ENCODE peak calls at places on chromosomes 5 and 9, in seven cellular contexts. One of them, this sample, is unnamed.

GRCh38 chr5:81344736-81345135 is 43.3 kb downstream of the ZCCHC9 start:
- DNase-seq in kidney: no peak
- DNase-seq in stromal cell of bone marrow: no peak
- DNase-seq in NCI-H187 treated with DMSO at 0.1 percent for 48 hours: no peak
- DNase-seq in activated CD8-positive, alpha-beta memory T cell treated with anti-CD3 and anti-CD28 coated beads, Interleukin-2, amount 50 U/mL, for 48 hours: no peak
- DNase-seq in activated gamma-delta T cell treated with Interleukin-2 at 50 U/mL for 16 hours: no peak
- DNase-seq in stimulated activated CD4-positive, alpha-beta T cell treated with anti-CD3 and anti-CD28 coated beads, Interleukin-15, amount 100 ng/mL, for 1 hour: no peak
- DNase-seq in this sample: no peak

GRCh38 chr9:93288341-93288740 is 104.4 kb downstream of the WNK2 start:
- DNase-seq in kidney: no peak
- DNase-seq in stromal cell of bone marrow: no peak
- DNase-seq in NCI-H187 treated with DMSO at 0.1 percent for 48 hours: no peak
- DNase-seq in activated CD8-positive, alpha-beta memory T cell treated with anti-CD3 and anti-CD28 coated beads, Interleukin-2, amount 50 U/mL, for 48 hours: no peak
- DNase-seq in activated gamma-delta T cell treated with Interleukin-2 at 50 U/mL for 16 hours: no peak
- DNase-seq in stimulated activated CD4-positive, alpha-beta T cell treated with anti-CD3 and anti-CD28 coated beads, Interleukin-15, amount 100 ng/mL, for 1 hour: no peak
- DNase-seq in this sample: no peak

GRCh38 chr5:134590992-134591659 is 41.5 kb downstream of the SAR1B start:
- DNase-seq in kidney: no peak
- DNase-seq in stromal cell of bone marrow: no peak
- DNase-seq in NCI-H187 treated with DMSO at 0.1 percent for 48 hours: no peak
- DNase-seq in activated CD8-positive, alpha-beta memory T cell treated with anti-CD3 and anti-CD28 coated beads, Interleukin-2, amount 50 U/mL, for 48 hours: peak; percentile 81
- DNase-seq in activated gamma-delta T cell treated with Interleukin-2 at 50 U/mL for 16 hours: no peak
- DNase-seq in stimulated activated CD4-positive, alpha-beta T cell treated with anti-CD3 and anti-CD28 coated beads, Interleukin-15, amount 100 ng/mL, for 1 hour: no peak
- DNase-seq in this sample: no peak

GRCh38 chr5:159094745-159095144 is 5.0 kb downstream of the EBF1 start:
- DNase-seq in kidney: peak; percentile 85
- DNase-seq in stromal cell of bone marrow: peak; percentile 89
- DNase-seq in NCI-H187 treated with DMSO at 0.1 percent for 48 hours: peak; percentile 75
- DNase-seq in activated CD8-positive, alpha-beta memory T cell treated with anti-CD3 and anti-CD28 coated beads, Interleukin-2, amount 50 U/mL, for 48 hours: no peak
- DNase-seq in activated gamma-delta T cell treated with Interleukin-2 at 50 U/mL for 16 hours: peak; percentile 62
- DNase-seq in stimulated activated CD4-positive, alpha-beta T cell treated with anti-CD3 and anti-CD28 coated beads, Interleukin-15, amount 100 ng/mL, for 1 hour: no peak
- DNase-seq in this sample: peak; percentile 76

GRCh38 chr9:35905912-35906679 is at the start of gene HRCT1:
- DNase-seq in kidney: peak; percentile 97
- DNase-seq in stromal cell of bone marrow: peak; percentile 93
- DNase-seq in NCI-H187 treated with DMSO at 0.1 percent for 48 hours: no peak
- DNase-seq in activated CD8-positive, alpha-beta memory T cell treated with anti-CD3 and anti-CD28 coated beads, Interleukin-2, amount 50 U/mL, for 48 hours: no peak
- DNase-seq in activated gamma-delta T cell treated with Interleukin-2 at 50 U/mL for 16 hours: no peak
- DNase-seq in stimulated activated CD4-positive, alpha-beta T cell treated with anti-CD3 and anti-CD28 coated beads, Interleukin-15, amount 100 ng/mL, for 1 hour: no peak
- DNase-seq in this sample: peak; percentile 80

GRCh38 chr5:17294639-17295311 is 77.3 kb downstream of the BASP1 start:
- DNase-seq in kidney: no peak
- DNase-seq in stromal cell of bone marrow: no peak
- DNase-seq in NCI-H187 treated with DMSO at 0.1 percent for 48 hours: no peak
- DNase-seq in activated CD8-positive, alpha-beta memory T cell treated with anti-CD3 and anti-CD28 coated beads, Interleukin-2, amount 50 U/mL, for 48 hours: no peak
- DNase-seq in activated gamma-delta T cell treated with Interleukin-2 at 50 U/mL for 16 hours: no peak
- DNase-seq in stimulated activated CD4-positive, alpha-beta T cell treated with anti-CD3 and anti-CD28 coated beads, Interleukin-15, amount 100 ng/mL, for 1 hour: no peak
- DNase-seq in this sample: no peak

GRCh38 chr9:132768932-132769894 is 98.9 kb downstream of the GTF3C4 start:
- DNase-seq in kidney: no peak
- DNase-seq in stromal cell of bone marrow: peak; percentile 40
- DNase-seq in NCI-H187 treated with DMSO at 0.1 percent for 48 hours: no peak
- DNase-seq in activated CD8-positive, alpha-beta memory T cell treated with anti-CD3 and anti-CD28 coated beads, Interleukin-2, amount 50 U/mL, for 48 hours: peak; percentile 77
- DNase-seq in activated gamma-delta T cell treated with Interleukin-2 at 50 U/mL for 16 hours: peak; percentile 54
- DNase-seq in stimulated activated CD4-positive, alpha-beta T cell treated with anti-CD3 and anti-CD28 coated beads, Interleukin-15, amount 100 ng/mL, for 1 hour: peak; percentile 39
- DNase-seq in this sample: peak; percentile 40

GRCh38 chr5:62082370-62082778 is 223.6 kb upstream of the KIF2A start:
- DNase-seq in kidney: no peak
- DNase-seq in stromal cell of bone marrow: peak; percentile 82
- DNase-seq in NCI-H187 treated with DMSO at 0.1 percent for 48 hours: no peak
- DNase-seq in activated CD8-positive, alpha-beta memory T cell treated with anti-CD3 and anti-CD28 coated beads, Interleukin-2, amount 50 U/mL, for 48 hours: no peak
- DNase-seq in activated gamma-delta T cell treated with Interleukin-2 at 50 U/mL for 16 hours: no peak
- DNase-seq in stimulated activated CD4-positive, alpha-beta T cell treated with anti-CD3 and anti-CD28 coated beads, Interleukin-15, amount 100 ng/mL, for 1 hour: no peak
- DNase-seq in this sample: peak; percentile 10

GRCh38 chr9:119544492-119544891 is 175.3 kb upstream of the BRINP1 start:
- DNase-seq in kidney: no peak
- DNase-seq in stromal cell of bone marrow: no peak
- DNase-seq in NCI-H187 treated with DMSO at 0.1 percent for 48 hours: no peak
- DNase-seq in activated CD8-positive, alpha-beta memory T cell treated with anti-CD3 and anti-CD28 coated beads, Interleukin-2, amount 50 U/mL, for 48 hours: no peak
- DNase-seq in activated gamma-delta T cell treated with Interleukin-2 at 50 U/mL for 16 hours: no peak
- DNase-seq in stimulated activated CD4-positive, alpha-beta T cell treated with anti-CD3 and anti-CD28 coated beads, Interleukin-15, amount 100 ng/mL, for 1 hour: no peak
- DNase-seq in this sample: no peak

GRCh38 chr9:124392855-124393460 is 22.3 kb downstream of the PSMB7 start:
- DNase-seq in kidney: no peak
- DNase-seq in stromal cell of bone marrow: peak; percentile 96
- DNase-seq in NCI-H187 treated with DMSO at 0.1 percent for 48 hours: no peak
- DNase-seq in activated CD8-positive, alpha-beta memory T cell treated with anti-CD3 and anti-CD28 coated beads, Interleukin-2, amount 50 U/mL, for 48 hours: no peak
- DNase-seq in activated gamma-delta T cell treated with Interleukin-2 at 50 U/mL for 16 hours: no peak
- DNase-seq in stimulated activated CD4-positive, alpha-beta T cell treated with anti-CD3 and anti-CD28 coated beads, Interleukin-15, amount 100 ng/mL, for 1 hour: no peak
- DNase-seq in this sample: peak; percentile 48

GRCh38 chr5:67636091-67636490 is 439.5 kb upstream of the CD180 start:
- DNase-seq in kidney: no peak
- DNase-seq in stromal cell of bone marrow: no peak
- DNase-seq in NCI-H187 treated with DMSO at 0.1 percent for 48 hours: no peak
- DNase-seq in activated CD8-positive, alpha-beta memory T cell treated with anti-CD3 and anti-CD28 coated beads, Interleukin-2, amount 50 U/mL, for 48 hours: no peak
- DNase-seq in activated gamma-delta T cell treated with Interleukin-2 at 50 U/mL for 16 hours: no peak
- DNase-seq in stimulated activated CD4-positive, alpha-beta T cell treated with anti-CD3 and anti-CD28 coated beads, Interleukin-15, amount 100 ng/mL, for 1 hour: no peak
- DNase-seq in this sample: no peak

GRCh38 chr5:149732500-149733128 is 2.5 kb downstream of the PPARGC1B start:
- DNase-seq in kidney: peak; percentile 82
- DNase-seq in stromal cell of bone marrow: no peak
- DNase-seq in NCI-H187 treated with DMSO at 0.1 percent for 48 hours: no peak
- DNase-seq in activated CD8-positive, alpha-beta memory T cell treated with anti-CD3 and anti-CD28 coated beads, Interleukin-2, amount 50 U/mL, for 48 hours: peak; percentile 37
- DNase-seq in activated gamma-delta T cell treated with Interleukin-2 at 50 U/mL for 16 hours: no peak
- DNase-seq in stimulated activated CD4-positive, alpha-beta T cell treated with anti-CD3 and anti-CD28 coated beads, Interleukin-15, amount 100 ng/mL, for 1 hour: no peak
- DNase-seq in this sample: no peak

GRCh38 chr9:89154651-89155336 is 23.8 kb downstream of the SHC3 start:
- DNase-seq in kidney: peak; percentile 35
- DNase-seq in stromal cell of bone marrow: peak; percentile 71
- DNase-seq in NCI-H187 treated with DMSO at 0.1 percent for 48 hours: no peak
- DNase-seq in activated CD8-positive, alpha-beta memory T cell treated with anti-CD3 and anti-CD28 coated beads, Interleukin-2, amount 50 U/mL, for 48 hours: no peak
- DNase-seq in activated gamma-delta T cell treated with Interleukin-2 at 50 U/mL for 16 hours: no peak
- DNase-seq in stimulated activated CD4-positive, alpha-beta T cell treated with anti-CD3 and anti-CD28 coated beads, Interleukin-15, amount 100 ng/mL, for 1 hour: no peak
- DNase-seq in this sample: peak; percentile 78

GRCh38 chr9:136769710-136770191 is 5.4 kb upstream of the LCN15 start:
- DNase-seq in kidney: peak; percentile 52
- DNase-seq in stromal cell of bone marrow: no peak
- DNase-seq in NCI-H187 treated with DMSO at 0.1 percent for 48 hours: no peak
- DNase-seq in activated CD8-positive, alpha-beta memory T cell treated with anti-CD3 and anti-CD28 coated beads, Interleukin-2, amount 50 U/mL, for 48 hours: peak; percentile 81
- DNase-seq in activated gamma-delta T cell treated with Interleukin-2 at 50 U/mL for 16 hours: peak; percentile 39
- DNase-seq in stimulated activated CD4-positive, alpha-beta T cell treated with anti-CD3 and anti-CD28 coated beads, Interleukin-15, amount 100 ng/mL, for 1 hour: peak; percentile 49
- DNase-seq in this sample: peak; percentile 27

GRCh38 chr5:112473989-112474388 is 54.9 kb upstream of the EPB41L4A start:
- DNase-seq in kidney: no peak
- DNase-seq in stromal cell of bone marrow: no peak
- DNase-seq in NCI-H187 treated with DMSO at 0.1 percent for 48 hours: no peak
- DNase-seq in activated CD8-positive, alpha-beta memory T cell treated with anti-CD3 and anti-CD28 coated beads, Interleukin-2, amount 50 U/mL, for 48 hours: no peak
- DNase-seq in activated gamma-delta T cell treated with Interleukin-2 at 50 U/mL for 16 hours: no peak
- DNase-seq in stimulated activated CD4-positive, alpha-beta T cell treated with anti-CD3 and anti-CD28 coated beads, Interleukin-15, amount 100 ng/mL, for 1 hour: no peak
- DNase-seq in this sample: no peak

GRCh38 chr9:112755675-112756074 is 5.1 kb downstream of the SNX30 start:
- DNase-seq in kidney: no peak
- DNase-seq in stromal cell of bone marrow: no peak
- DNase-seq in NCI-H187 treated with DMSO at 0.1 percent for 48 hours: no peak
- DNase-seq in activated CD8-positive, alpha-beta memory T cell treated with anti-CD3 and anti-CD28 coated beads, Interleukin-2, amount 50 U/mL, for 48 hours: no peak
- DNase-seq in activated gamma-delta T cell treated with Interleukin-2 at 50 U/mL for 16 hours: no peak
- DNase-seq in stimulated activated CD4-positive, alpha-beta T cell treated with anti-CD3 and anti-CD28 coated beads, Interleukin-15, amount 100 ng/mL, for 1 hour: no peak
- DNase-seq in this sample: no peak

GRCh38 chr9:116984111-116984510 is 297.0 kb downstream of the TRIM32 start:
- DNase-seq in kidney: no peak
- DNase-seq in stromal cell of bone marrow: no peak
- DNase-seq in NCI-H187 treated with DMSO at 0.1 percent for 48 hours: no peak
- DNase-seq in activated CD8-positive, alpha-beta memory T cell treated with anti-CD3 and anti-CD28 coated beads, Interleukin-2, amount 50 U/mL, for 48 hours: no peak
- DNase-seq in activated gamma-delta T cell treated with Interleukin-2 at 50 U/mL for 16 hours: no peak
- DNase-seq in stimulated activated CD4-positive, alpha-beta T cell treated with anti-CD3 and anti-CD28 coated beads, Interleukin-15, amount 100 ng/mL, for 1 hour: no peak
- DNase-seq in this sample: no peak

GRCh38 chr9:37293664-37294524 is 128.6 kb upstream of the GRHPR start:
- DNase-seq in kidney: no peak
- DNase-seq in stromal cell of bone marrow: peak; percentile 32
- DNase-seq in NCI-H187 treated with DMSO at 0.1 percent for 48 hours: no peak
- DNase-seq in activated CD8-positive, alpha-beta memory T cell treated with anti-CD3 and anti-CD28 coated beads, Interleukin-2, amount 50 U/mL, for 48 hours: no peak
- DNase-seq in activated gamma-delta T cell treated with Interleukin-2 at 50 U/mL for 16 hours: no peak
- DNase-seq in stimulated activated CD4-positive, alpha-beta T cell treated with anti-CD3 and anti-CD28 coated beads, Interleukin-15, amount 100 ng/mL, for 1 hour: no peak
- DNase-seq in this sample: peak; percentile 25

GRCh38 chr5:115415143-115415491 is 118.7 kb upstream of the CCDC112 start:
- DNase-seq in kidney: peak; percentile 68
- DNase-seq in stromal cell of bone marrow: no peak
- DNase-seq in NCI-H187 treated with DMSO at 0.1 percent for 48 hours: no peak
- DNase-seq in activated CD8-positive, alpha-beta memory T cell treated with anti-CD3 and anti-CD28 coated beads, Interleukin-2, amount 50 U/mL, for 48 hours: no peak
- DNase-seq in activated gamma-delta T cell treated with Interleukin-2 at 50 U/mL for 16 hours: no peak
- DNase-seq in stimulated activated CD4-positive, alpha-beta T cell treated with anti-CD3 and anti-CD28 coated beads, Interleukin-15, amount 100 ng/mL, for 1 hour: no peak
- DNase-seq in this sample: peak; percentile 23

GRCh38 chr5:95163079-95163478 is 121.8 kb downstream of the MCTP1 start:
- DNase-seq in kidney: no peak
- DNase-seq in stromal cell of bone marrow: no peak
- DNase-seq in NCI-H187 treated with DMSO at 0.1 percent for 48 hours: no peak
- DNase-seq in activated CD8-positive, alpha-beta memory T cell treated with anti-CD3 and anti-CD28 coated beads, Interleukin-2, amount 50 U/mL, for 48 hours: no peak
- DNase-seq in activated gamma-delta T cell treated with Interleukin-2 at 50 U/mL for 16 hours: no peak
- DNase-seq in stimulated activated CD4-positive, alpha-beta T cell treated with anti-CD3 and anti-CD28 coated beads, Interleukin-15, amount 100 ng/mL, for 1 hour: no peak
- DNase-seq in this sample: no peak

GRCh38 chr9:4604678-4605095 is 57.4 kb upstream of the PLPP6 start:
- DNase-seq in kidney: no peak
- DNase-seq in stromal cell of bone marrow: peak; percentile 58
- DNase-seq in NCI-H187 treated with DMSO at 0.1 percent for 48 hours: peak; percentile 19
- DNase-seq in activated CD8-positive, alpha-beta memory T cell treated with anti-CD3 and anti-CD28 coated beads, Interleukin-2, amount 50 U/mL, for 48 hours: peak; percentile 71
- DNase-seq in activated gamma-delta T cell treated with Interleukin-2 at 50 U/mL for 16 hours: peak; percentile 74
- DNase-seq in stimulated activated CD4-positive, alpha-beta T cell treated with anti-CD3 and anti-CD28 coated beads, Interleukin-15, amount 100 ng/mL, for 1 hour: peak; percentile 6
- DNase-seq in this sample: peak; percentile 83

GRCh38 chr5:133977161-133977787 is 8.8 kb upstream of the C5orf15 start:
- DNase-seq in kidney: no peak
- DNase-seq in stromal cell of bone marrow: no peak
- DNase-seq in NCI-H187 treated with DMSO at 0.1 percent for 48 hours: no peak
- DNase-seq in activated CD8-positive, alpha-beta memory T cell treated with anti-CD3 and anti-CD28 coated beads, Interleukin-2, amount 50 U/mL, for 48 hours: no peak
- DNase-seq in activated gamma-delta T cell treated with Interleukin-2 at 50 U/mL for 16 hours: no peak
- DNase-seq in stimulated activated CD4-positive, alpha-beta T cell treated with anti-CD3 and anti-CD28 coated beads, Interleukin-15, amount 100 ng/mL, for 1 hour: no peak
- DNase-seq in this sample: no peak

GRCh38 chr5:41637869-41638268 is 127.5 kb upstream of the PLCXD3 start:
- DNase-seq in kidney: no peak
- DNase-seq in stromal cell of bone marrow: no peak
- DNase-seq in NCI-H187 treated with DMSO at 0.1 percent for 48 hours: no peak
- DNase-seq in activated CD8-positive, alpha-beta memory T cell treated with anti-CD3 and anti-CD28 coated beads, Interleukin-2, amount 50 U/mL, for 48 hours: no peak
- DNase-seq in activated gamma-delta T cell treated with Interleukin-2 at 50 U/mL for 16 hours: no peak
- DNase-seq in stimulated activated CD4-positive, alpha-beta T cell treated with anti-CD3 and anti-CD28 coated beads, Interleukin-15, amount 100 ng/mL, for 1 hour: no peak
- DNase-seq in this sample: no peak

GRCh38 chr5:55176176-55176818 is 3.3 kb upstream of the CDC20B start:
- DNase-seq in kidney: peak; percentile 59
- DNase-seq in stromal cell of bone marrow: no peak
- DNase-seq in NCI-H187 treated with DMSO at 0.1 percent for 48 hours: peak; percentile 15
- DNase-seq in activated CD8-positive, alpha-beta memory T cell treated with anti-CD3 and anti-CD28 coated beads, Interleukin-2, amount 50 U/mL, for 48 hours: peak; percentile 67
- DNase-seq in activated gamma-delta T cell treated with Interleukin-2 at 50 U/mL for 16 hours: no peak
- DNase-seq in stimulated activated CD4-positive, alpha-beta T cell treated with anti-CD3 and anti-CD28 coated beads, Interleukin-15, amount 100 ng/mL, for 1 hour: no peak
- DNase-seq in this sample: peak; percentile 37

GRCh38 chr9:2120926-2121689 is 106.0 kb downstream of the SMARCA2 start:
- DNase-seq in kidney: no peak
- DNase-seq in stromal cell of bone marrow: no peak
- DNase-seq in NCI-H187 treated with DMSO at 0.1 percent for 48 hours: no peak
- DNase-seq in activated CD8-positive, alpha-beta memory T cell treated with anti-CD3 and anti-CD28 coated beads, Interleukin-2, amount 50 U/mL, for 48 hours: no peak
- DNase-seq in activated gamma-delta T cell treated with Interleukin-2 at 50 U/mL for 16 hours: no peak
- DNase-seq in stimulated activated CD4-positive, alpha-beta T cell treated with anti-CD3 and anti-CD28 coated beads, Interleukin-15, amount 100 ng/mL, for 1 hour: no peak
- DNase-seq in this sample: peak; percentile 70

This sample was measured in lung microvascular endothelial cell.